ENCODE peak calls at places on chromosomes 11 and 22, in six cellular contexts. One of them, this sample, is unnamed.

GRCh38 chr11:10076458-10077141 is 217.4 kb downstream of the SBF2 start:
- DNase-seq in ecto neural progenitor cell: peak; percentile 62
- DNase-seq in effector memory CD8-positive, alpha-beta T cell: no peak
- DNase-seq in aorta: peak; percentile 84
- DNase-seq in COR-L47: no peak
- DNase-seq in Calu3: peak; percentile 30
- DNase-seq in this sample: peak; percentile 55

GRCh38 chr11:114479331-114479730 is 40.1 kb downstream of the REXO2 start:
- DNase-seq in Calu3: no peak
- DNase-seq in COR-L47: no peak
- DNase-seq in aorta: no peak
- DNase-seq in ecto neural progenitor cell: no peak
- DNase-seq in effector memory CD8-positive, alpha-beta T cell: no peak
- DNase-seq in this sample: no peak

GRCh38 chr11:121614661-121615240 is 162.0 kb upstream of the SORL1-AS1 start:
- DNase-seq in effector memory CD8-positive, alpha-beta T cell: no peak
- DNase-seq in aorta: no peak
- DNase-seq in ecto neural progenitor cell: no peak
- DNase-seq in Calu3: no peak
- DNase-seq in COR-L47: no peak
- DNase-seq in this sample: no peak

GRCh38 chr11:60831501-60832079 is 10.3 kb upstream of the CCDC86 start:
- DNase-seq in COR-L47: peak; percentile 45
- DNase-seq in effector memory CD8-positive, alpha-beta T cell: no peak
- DNase-seq in Calu3: no peak
- DNase-seq in aorta: no peak
- DNase-seq in ecto neural progenitor cell: no peak
- DNase-seq in this sample: no peak

GRCh38 chr11:117833401-117833891 is 8.9 kb upstream of the FXYD2 start:
- DNase-seq in COR-L47: peak; percentile 96
- DNase-seq in Calu3: peak; percentile 86
- DNase-seq in aorta: no peak
- DNase-seq in effector memory CD8-positive, alpha-beta T cell: no peak
- DNase-seq in ecto neural progenitor cell: peak; percentile 39
- DNase-seq in this sample: peak; percentile 67

GRCh38 chr22:20536590-20537324 is 29.3 kb downstream of the MED15 start:
- DNase-seq in ecto neural progenitor cell: no peak
- DNase-seq in effector memory CD8-positive, alpha-beta T cell: no peak
- DNase-seq in COR-L47: no peak
- DNase-seq in aorta: no peak
- DNase-seq in Calu3: no peak
- DNase-seq in this sample: no peak

GRCh38 chr11:68761801-68762200 is 10.5 kb upstream of the TESMIN start:
- DNase-seq in aorta: no peak
- DNase-seq in ecto neural progenitor cell: no peak
- DNase-seq in COR-L47: no peak
- DNase-seq in effector memory CD8-positive, alpha-beta T cell: no peak
- DNase-seq in Calu3: no peak
- DNase-seq in this sample: no peak

GRCh38 chr11:117998201-117998579 is 12.0 kb downstream of the IL10RA start:
- DNase-seq in Calu3: no peak
- DNase-seq in COR-L47: no peak
- DNase-seq in aorta: no peak
- DNase-seq in effector memory CD8-positive, alpha-beta T cell: no peak
- DNase-seq in ecto neural progenitor cell: no peak
- DNase-seq in this sample: no peak

GRCh38 chr11:78727816-78728215 is 153.2 kb upstream of the NARS2 start:
- DNase-seq in Calu3: no peak
- DNase-seq in effector memory CD8-positive, alpha-beta T cell: no peak
- DNase-seq in ecto neural progenitor cell: no peak
- DNase-seq in COR-L47: no peak
- DNase-seq in aorta: no peak
- DNase-seq in this sample: no peak

GRCh38 chr11:95706974-95707387 is 82.6 kb downstream of the FAM76B start:
- DNase-seq in aorta: no peak
- DNase-seq in COR-L47: no peak
- DNase-seq in effector memory CD8-positive, alpha-beta T cell: no peak
- DNase-seq in ecto neural progenitor cell: no peak
- DNase-seq in Calu3: no peak
- DNase-seq in this sample: no peak

GRCh38 chr11:60915250-60915914 is 1.4 kb downstream of the TMEM109 start:
- DNase-seq in ecto neural progenitor cell: peak; percentile 83
- DNase-seq in aorta: peak; percentile 80
- DNase-seq in COR-L47: peak; percentile 27
- DNase-seq in effector memory CD8-positive, alpha-beta T cell: peak; percentile 56
- DNase-seq in Calu3: peak; percentile 79
- DNase-seq in this sample: peak; percentile 72

GRCh38 chr11:61650781-61651571 is 29.2 kb upstream of the DAGLA start:
- DNase-seq in COR-L47: no peak
- DNase-seq in aorta: no peak
- DNase-seq in Calu3: no peak
- DNase-seq in effector memory CD8-positive, alpha-beta T cell: no peak
- DNase-seq in ecto neural progenitor cell: peak; percentile 70
- DNase-seq in this sample: no peak

GRCh38 chr22:39439170-39439569 is 17.6 kb upstream of the MGAT3 start:
- DNase-seq in Calu3: no peak
- DNase-seq in ecto neural progenitor cell: no peak
- DNase-seq in COR-L47: no peak
- DNase-seq in effector memory CD8-positive, alpha-beta T cell: no peak
- DNase-seq in aorta: no peak
- DNase-seq in this sample: no peak

GRCh38 chr22:36644333-36644757 is 59.2 kb downstream of the CACNG2 start:
- DNase-seq in aorta: no peak
- DNase-seq in COR-L47: no peak
- DNase-seq in Calu3: peak; percentile 68
- DNase-seq in ecto neural progenitor cell: peak; percentile 58
- DNase-seq in effector memory CD8-positive, alpha-beta T cell: no peak
- DNase-seq in this sample: no peak

GRCh38 chr11:126884192-126884973 is 116.2 kb downstream of the KIRREL3 start:
- DNase-seq in COR-L47: no peak
- DNase-seq in effector memory CD8-positive, alpha-beta T cell: no peak
- DNase-seq in Calu3: no peak
- DNase-seq in ecto neural progenitor cell: no peak
- DNase-seq in aorta: no peak
- DNase-seq in this sample: no peak

GRCh38 chr22:41966607-41967240 is 2.5 kb upstream of the SEPTIN3 start:
- DNase-seq in ecto neural progenitor cell: no peak
- DNase-seq in aorta: peak; percentile 61
- DNase-seq in Calu3: peak; percentile 45
- DNase-seq in COR-L47: peak; percentile 37
- DNase-seq in effector memory CD8-positive, alpha-beta T cell: no peak
- DNase-seq in this sample: no peak

GRCh38 chr11:111063711-111064110 is 181.8 kb upstream of the POU2AF2 start:
- DNase-seq in aorta: no peak
- DNase-seq in COR-L47: no peak
- DNase-seq in Calu3: no peak
- DNase-seq in ecto neural progenitor cell: no peak
- DNase-seq in effector memory CD8-positive, alpha-beta T cell: no peak
- DNase-seq in this sample: no peak

GRCh38 chr22:39115976-39116621 is 19.1 kb downstream of the APOBEC3H start:
- DNase-seq in COR-L47: no peak
- DNase-seq in aorta: no peak
- DNase-seq in ecto neural progenitor cell: no peak
- DNase-seq in effector memory CD8-positive, alpha-beta T cell: no peak
- DNase-seq in Calu3: no peak
- DNase-seq in this sample: no peak

GRCh38 chr11:110908401-110909106 is 196.3 kb upstream of the ARHGAP20 start:
- DNase-seq in effector memory CD8-positive, alpha-beta T cell: no peak
- DNase-seq in aorta: no peak
- DNase-seq in Calu3: peak; percentile 8
- DNase-seq in ecto neural progenitor cell: no peak
- DNase-seq in COR-L47: no peak
- DNase-seq in this sample: no peak

GRCh38 chr22:46062971-46063631 is 86.1 kb upstream of the WNT7B start:
- DNase-seq in Calu3: no peak
- DNase-seq in COR-L47: no peak
- DNase-seq in effector memory CD8-positive, alpha-beta T cell: no peak
- DNase-seq in aorta: peak; percentile 28
- DNase-seq in ecto neural progenitor cell: no peak
- DNase-seq in this sample: peak; percentile 20

GRCh38 chr11:86644291-86644690 is 28.1 kb downstream of the ME3 start:
- DNase-seq in ecto neural progenitor cell: no peak
- DNase-seq in effector memory CD8-positive, alpha-beta T cell: no peak
- DNase-seq in aorta: no peak
- DNase-seq in COR-L47: no peak
- DNase-seq in Calu3: no peak
- DNase-seq in this sample: no peak

GRCh38 chr11:12704049-12704448 is 29.8 kb downstream of the TEAD1 start:
- DNase-seq in ecto neural progenitor cell: no peak
- DNase-seq in Calu3: no peak
- DNase-seq in COR-L47: no peak
- DNase-seq in effector memory CD8-positive, alpha-beta T cell: no peak
- DNase-seq in aorta: no peak
- DNase-seq in this sample: no peak

GRCh38 chr22:42162728-42163489 is 32.3 kb upstream of the CYP2D6 start:
- DNase-seq in Calu3: no peak
- DNase-seq in effector memory CD8-positive, alpha-beta T cell: no peak
- DNase-seq in ecto neural progenitor cell: no peak
- DNase-seq in COR-L47: no peak
- DNase-seq in aorta: no peak
- DNase-seq in this sample: no peak

GRCh38 chr11:17991799-17992433 is 20.9 kb downstream of the SERGEF start:
- DNase-seq in ecto neural progenitor cell: no peak
- DNase-seq in Calu3: peak; percentile 51
- DNase-seq in COR-L47: peak; percentile 48
- DNase-seq in effector memory CD8-positive, alpha-beta T cell: peak; percentile 34
- DNase-seq in aorta: no peak
- DNase-seq in this sample: no peak

GRCh38 chr22:19631899-19632670 is 82.2 kb upstream of the SEPTIN5 start:
- DNase-seq in aorta: no peak
- DNase-seq in Calu3: peak; percentile 64
- DNase-seq in COR-L47: peak; percentile 35
- DNase-seq in ecto neural progenitor cell: peak; percentile 68
- DNase-seq in effector memory CD8-positive, alpha-beta T cell: no peak
- DNase-seq in this sample: no peak